ENCODE peak calls at places on chromosomes 3 and 15, in five cellular contexts. H is AG04449, B is HCT116, M is HFFc6, P is HFF-Myc. F is an unnamed sample.

GRCh38 chr3:167162083-167162482 is 218.0 kb downstream of the ZBBX start:
- DNase-seq in H (no peak), B (no peak), M (no peak), P (no peak), F (no peak)

GRCh38 chr3:59043391-59043790 is 6.4 kb downstream of the CFAP20DC start:
- DNase-seq in H (no peak), B (no peak), M (no peak), P (no peak), F (no peak)

GRCh38 chr3:49278548-49278947 is 1.5 kb upstream of the C3orf62 start:
- DNase-seq in H (no peak), B (no peak), M (no peak), P (no peak), F (no peak)

GRCh38 chr3:142849148-142849547 is 39.7 kb downstream of the PCOLCE2 start:
- DNase-seq in H (no peak), B (no peak), M (no peak), P (no peak), F (no peak)

GRCh38 chr3:43455233-43455632 is 166.6 kb downstream of the ANO10 start:
- DNase-seq in H (peak; percentile 4), B (peak; percentile 82), M (peak; percentile 51), P (no peak), F (no peak)

GRCh38 chr3:135237371-135237770 is 442.3 kb downstream of the EPHB1 start:
- DNase-seq in H (no peak), B (no peak), M (no peak), P (no peak), F (no peak)

GRCh38 chr3:81744366-81744765 is 17.1 kb downstream of the GBE1 start:
- DNase-seq in H (peak; percentile 90), B (peak; percentile 71), M (peak; percentile 92), P (peak; percentile 73), F (no peak)

GRCh38 chr3:51024765-51025681 is 350.3 kb downstream of the DOCK3 start:
- DNase-seq in H (no peak), B (no peak), M (no peak), P (no peak), F (no peak)

GRCh38 chr3:142929109-142929508 is 34.4 kb downstream of the PAQR9 start:
- DNase-seq in H (no peak), B (peak; percentile 62), M (peak; percentile 47), P (peak; percentile 11), F (no peak)

GRCh38 chr3:45011756-45012441 is 14.2 kb upstream of the CLEC3B start:
- DNase-seq in H (peak; percentile 79), B (no peak), M (peak; percentile 87), P (peak; percentile 71), F (no peak)

GRCh38 chr3:133965906-133966305 is 63.8 kb downstream of the SLCO2A1 start:
- DNase-seq in H (no peak), B (no peak), M (no peak), P (no peak), F (no peak)

GRCh38 chr3:133962879-133963278 is 66.8 kb downstream of the SLCO2A1 start:
- DNase-seq in H (no peak), B (no peak), M (peak; percentile 66), P (peak; percentile 56), F (no peak)

GRCh38 chr3:133963657-133964396 is 65.9 kb downstream of the SLCO2A1 start:
- DNase-seq in H (no peak), B (no peak), M (no peak), P (no peak), F (no peak)

GRCh38 chr3:133965033-133965570 is 64.6 kb downstream of the SLCO2A1 start:
- DNase-seq in H (no peak), B (no peak), M (no peak), P (no peak), F (no peak)

GRCh38 chr3:133964547-133964946 is 65.2 kb downstream of the SLCO2A1 start:
- DNase-seq in H (no peak), B (peak; percentile 19), M (no peak), P (no peak), F (no peak)
- TF ChIP-seq CTCF in H (no peak), B (peak; percentile 61), M (peak; percentile 50), P (no peak), F (no peak)

GRCh38 chr3:106249159-106249558 is 380.3 kb upstream of the CBLB start:
- DNase-seq in H (peak; percentile 62), B (no peak), M (no peak), P (peak; percentile 32), F (no peak)

GRCh38 chr3:106255870-106256248 is 387.0 kb upstream of the CBLB start:
- DNase-seq in H (no peak), B (no peak), M (no peak), P (no peak), F (no peak)

GRCh38 chr3:106256249-106256957 is 387.6 kb upstream of the CBLB start:
- DNase-seq in H (no peak), B (no peak), M (no peak), P (no peak), F (no peak)

GRCh38 chr3:106247902-106248684 is 379.3 kb upstream of the CBLB start:
- DNase-seq in H (no peak), B (no peak), M (no peak), P (no peak), F (no peak)

GRCh38 chr3:106251160-106251892 is 382.5 kb upstream of the CBLB start:
- DNase-seq in H (no peak), B (no peak), M (no peak), P (no peak), F (no peak)
- TF ChIP-seq CTCF in H (no peak), B (no peak), M (no peak), P (no peak), F (no peak)

GRCh38 chr3:196292281-196292923 is 4.9 kb upstream of the PCYT1A start:
- DNase-seq in H (no peak), B (no peak), M (no peak), P (no peak), F (no peak)
- TF ChIP-seq CTCF in H (no peak), B (peak; percentile 21), M (no peak), P (no peak), F (no peak)

DNA sequence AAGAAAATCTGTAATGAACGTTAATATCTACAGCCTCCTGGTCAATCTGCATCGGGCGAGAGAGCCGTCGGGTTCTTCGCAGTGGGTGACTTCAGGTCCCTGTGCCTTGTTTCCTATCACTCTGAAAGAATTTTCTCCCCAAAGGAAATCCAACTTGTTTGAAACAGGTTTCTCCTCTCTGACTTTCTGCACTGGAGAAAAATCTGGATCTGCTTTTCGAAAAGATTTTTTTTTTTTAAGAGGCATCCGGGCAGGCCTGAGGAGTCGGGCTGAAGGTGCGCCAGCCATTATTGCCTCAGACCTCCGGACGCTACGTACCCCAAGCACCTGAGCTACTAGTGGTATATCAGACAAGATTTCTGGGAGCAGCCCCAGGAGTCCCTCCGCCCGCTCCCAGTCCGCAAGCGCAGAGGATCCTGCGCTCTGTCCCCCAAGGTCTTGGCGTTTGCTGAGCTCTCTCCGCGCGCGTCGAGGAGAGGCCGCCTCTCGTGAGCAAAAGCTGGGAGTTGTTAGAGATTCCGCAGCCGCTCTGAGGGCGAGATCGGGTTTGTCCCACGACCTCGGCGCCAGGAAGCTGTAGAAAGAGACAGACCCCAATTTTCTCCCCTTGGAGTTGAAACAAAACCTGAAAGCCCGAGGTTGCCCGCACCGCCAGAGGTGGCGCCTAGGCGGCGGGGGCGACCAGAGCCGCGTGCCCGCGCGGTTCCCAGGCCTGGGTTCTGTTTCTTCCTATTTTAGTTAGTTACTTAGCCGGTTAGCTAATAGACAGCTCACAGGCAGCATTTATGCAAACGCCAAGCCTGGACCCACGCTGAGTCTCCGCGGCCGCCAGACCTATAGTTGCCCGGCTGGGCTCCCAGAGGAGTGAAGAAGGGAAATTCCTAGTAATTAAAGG is 72.4 kb upstream of the POLG start:
- DNase-seq in H (no peak), B (no peak), M (no peak), P (no peak), F (no peak)
- TF ChIP-seq CTCF in H (no peak), B (no peak), M (peak; percentile 20), P (no peak), F (peak; percentile 50)

GRCh38 chr15:65790692-65791334 is 1.3 kb downstream of the DENND4A start:
- DNase-seq in H (no peak), B (no peak), M (no peak), P (no peak), F (no peak)
- TF ChIP-seq CTCF in H (no peak), B (no peak), M (no peak), P (no peak), F (peak; percentile 22)

DNA sequence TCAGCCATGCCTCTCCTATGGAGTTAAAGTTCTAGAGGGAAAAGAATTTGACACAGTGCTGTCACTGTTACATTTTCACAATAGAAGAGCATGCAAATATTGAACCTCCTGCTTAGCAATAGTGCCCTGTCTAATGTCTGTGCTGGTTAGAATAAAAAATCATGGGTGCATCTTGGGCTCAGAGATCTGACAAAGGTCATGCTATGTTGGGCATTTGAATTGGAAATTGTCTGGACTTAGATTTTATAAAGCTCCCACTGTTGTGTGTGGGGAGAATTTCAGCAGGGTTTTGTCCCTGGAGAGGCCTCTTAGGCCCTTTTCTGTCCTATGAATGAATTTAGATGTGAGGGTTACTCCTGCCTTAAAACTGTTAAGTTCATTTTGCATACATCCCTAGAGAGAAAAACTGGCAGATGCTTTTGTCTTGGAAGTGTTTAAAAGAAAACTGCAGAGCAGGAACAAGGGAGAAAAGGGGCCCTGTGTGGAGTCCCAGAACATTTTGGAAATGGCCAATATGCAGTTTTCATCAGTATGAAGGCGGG is 20.5 kb downstream of the CDIN1 start:
- DNase-seq in H (no peak), B (no peak), M (no peak), P (no peak), F (no peak)
- TF ChIP-seq CTCF in H (no peak), B (no peak), M (no peak), P (no peak), F (no peak)

GRCh38 chr3:72335458-72336050 is 512.7 kb downstream of the SHQ1 start:
- DNase-seq in H (no peak), B (no peak), M (no peak), P (no peak), F (no peak)
- TF ChIP-seq CTCF in H (no peak), B (no peak), M (no peak), P (no peak), F (no peak)

GRCh38 chr15:85311647-85312046 is 68.8 kb upstream of the AKAP13 start:
- DNase-seq in H (no peak), B (no peak), M (no peak), P (no peak), F (no peak)

GRCh38 chr15:85314139-85314538 is 66.3 kb upstream of the AKAP13 start:
- DNase-seq in H (no peak), B (no peak), M (no peak), P (no peak), F (no peak)

GRCh38 chr15:85313339-85313738 is 67.1 kb upstream of the AKAP13 start:
- DNase-seq in H (no peak), B (no peak), M (no peak), P (no peak), F (no peak)

GRCh38 chr15:85312486-85312885 is 67.9 kb upstream of the AKAP13 start:
- DNase-seq in H (no peak), B (no peak), M (peak; percentile 61), P (no peak), F (no peak)

GRCh38 chr15:85312925-85313324 is 67.5 kb upstream of the AKAP13 start:
- DNase-seq in H (no peak), B (no peak), M (peak; percentile 13), P (no peak), F (no peak)
- TF ChIP-seq CTCF in H (peak; percentile 15), B (no peak), M (peak; percentile 54), P (no peak), F (peak; percentile 26)